ENCODE peak calls at places on chromosomes 4 and X, in nine cellular contexts. S is GM04504; W is activated T-helper 1 cell treated with anti-CD3 and anti-CD28 coated beads, Interleukin-2, amount 50 U/mL, for 16 hours; T is sigmoid colon; G is GM12865; A is AG10803; I is transverse colon; O is NCI-H1092 treated with DMSO at 0.1 percent for 48 hours; R is fibroblast of the conjunctiva. C is an unnamed sample.

GRCh38 chrX:41334866-41335589 is 1.1 kb downstream of the DDX3X start:
- DNase-seq in S (peak), I (peak), O (no peak), G (peak), R (no peak), A (peak), W (peak), T (peak), C (peak)

GRCh38 chr4:3867403-3868100 is 101.4 kb downstream of the ADRA2C start:
- DNase-seq in T (peak), G (no peak), I (no peak), S (no peak), R (no peak), O (no peak), A (no peak), W (no peak), C (no peak)

GRCh38 chr4:126957555-126958440 is 675.0 kb upstream of the INTU start:
- DNase-seq in T (no peak), I (no peak), G (no peak), S (no peak), O (no peak), R (peak), A (peak), W (no peak), C (no peak)

GRCh38 chr4:8331567-8331955 is 62.0 kb downstream of the HTRA3 start:
- DNase-seq in A (no peak), T (peak), G (no peak), R (no peak), O (no peak), W (no peak), S (no peak), I (no peak), C (no peak)

GRCh38 chrX:153351981-153352380 is 18.0 kb downstream of the ZNF275 start:
- DNase-seq in O (peak), A (no peak), G (no peak), S (no peak), R (no peak), W (no peak), I (no peak), T (no peak), C (peak)

GRCh38 chr4:181684310-181684709 is 558.9 kb upstream of the TENM3 start:
- DNase-seq in W (no peak), R (no peak), O (no peak), A (peak), T (no peak), S (peak), G (no peak), I (no peak), C (no peak)

GRCh38 chr4:100929135-100929534 is 411.3 kb upstream of the EMCN start:
- DNase-seq in W (no peak), S (no peak), O (no peak), T (no peak), R (no peak), G (no peak), I (no peak), A (no peak), C (no peak)

GRCh38 chr4:2281575-2282343 is 19.9 kb upstream of the MXD4 start:
- DNase-seq in R (no peak), I (peak), W (peak), S (no peak), T (no peak), O (no peak), A (no peak), G (peak), C (no peak)

GRCh38 chr4:3866813-3867129 is 100.6 kb downstream of the ADRA2C start:
- DNase-seq in W (no peak), S (no peak), T (no peak), A (no peak), I (no peak), R (no peak), G (no peak), O (no peak), C (no peak)

GRCh38 chr4:186108391-186108790 is 3.9 kb downstream of the FAM149A start:
- DNase-seq in G (no peak), W (no peak), I (no peak), T (no peak), S (no peak), R (no peak), O (no peak), A (no peak), C (no peak)